ENCODE peak calls at places on chromosome 19, in five cellular contexts. K is PC-3, B is GDM1, P is HT1080, A is NCI-H1436. Y is an unnamed sample.

GRCh38 chr19:3986260-3987041 is 1.2 kb upstream of the EEF2 start:
- DNase-seq in K (peak; percentile 74), B (peak; percentile 61), P (peak; percentile 50), A (peak; percentile 81), Y (no peak)

GRCh38 chr19:2962018-2962670 is 15.2 kb upstream of the TLE6 start:
- DNase-seq in K (peak; percentile 67), B (peak; percentile 61), P (peak; percentile 27), A (peak; percentile 82), Y (no peak)

GRCh38 chr19:57406516-57407123 is 4.3 kb upstream of the ZNF17 start:
- DNase-seq in K (peak; percentile 76), B (peak; percentile 12), P (peak; percentile 50), A (peak; percentile 59), Y (peak; percentile 62)

GRCh38 chr19:16376649-16377048 is 52.0 kb downstream of the KLF2 start:
- DNase-seq in K (peak; percentile 31), B (no peak), P (no peak), A (no peak), Y (no peak)

GRCh38 chr19:20423381-20424207 is 142.0 kb downstream of the ZNF737 start:
- DNase-seq in K (peak; percentile 2), B (no peak), P (no peak), A (no peak), Y (peak; percentile 81)

GRCh38 chr19:958967-959685 is 25.0 kb upstream of the WDR18 start:
- DNase-seq in K (peak; percentile 76), B (no peak), P (peak; percentile 21), A (no peak), Y (no peak)

GRCh38 chr19:41597600-41598041 is 21.7 kb downstream of the CEACAM21 start:
- DNase-seq in K (peak; percentile 75), B (peak; percentile 36), P (peak; percentile 52), A (peak; percentile 60), Y (peak; percentile 71)

GRCh38 chr19:17114414-17114831 is 38.8 kb downstream of the MYO9B start:
- DNase-seq in K (peak; percentile 44), B (no peak), P (no peak), A (no peak), Y (no peak)

GRCh38 chr19:19595171-19595701 is 23.3 kb downstream of the PBX4 start:
- DNase-seq in K (peak; percentile 89), B (no peak), P (no peak), A (no peak), Y (peak; percentile 65)

GRCh38 chr19:13864513-13865242 is 12.3 kb upstream of the NANOS3 start:
- DNase-seq in K (no peak), B (no peak), P (no peak), A (no peak), Y (no peak)

GRCh38 chr19:6725513-6726231 is 5.2 kb upstream of the C3 start:
- DNase-seq in K (no peak), B (no peak), P (no peak), A (no peak), Y (no peak)

GRCh38 chr19:48618278-48618915 is 581 bp downstream of the RPL18 start:
- DNase-seq in K (no peak), B (no peak), P (no peak), A (no peak), Y (no peak)

GRCh38 chr19:45470147-45471081 is 2.6 kb downstream of the FOSB start:
- DNase-seq in K (peak; percentile 84), B (no peak), P (peak; percentile 62), A (no peak), Y (no peak)

GRCh38 chr19:805161-805561 is 7.9 kb downstream of the PTBP1 start:
- DNase-seq in K (no peak), B (no peak), P (no peak), A (no peak), Y (no peak)

GRCh38 chr19:31641591-31641990 is 292.4 kb upstream of the TSHZ3 start:
- DNase-seq in K (no peak), B (no peak), P (peak; percentile 3), A (no peak), Y (no peak)

GRCh38 chr19:8655340-8655709 is 24.9 kb downstream of the NFILZ start:
- DNase-seq in K (no peak), B (no peak), P (no peak), A (no peak), Y (no peak)

GRCh38 chr19:44496711-44497110 is 3.6 kb downstream of the ZNF180 start:
- DNase-seq in K (no peak), B (no peak), P (no peak), A (no peak), Y (no peak)

GRCh38 chr19:46107371-46107770 is 17.1 kb downstream of the IGFL3 start:
- DNase-seq in K (no peak), B (no peak), P (no peak), A (no peak), Y (no peak)

GRCh38 chr19:48491793-48492123 is 19.9 kb downstream of the LMTK3 start:
- DNase-seq in K (no peak), B (no peak), P (no peak), A (no peak), Y (no peak)

GRCh38 chr19:17309962-17310461 is 649 bp downstream of the DDA1 start:
- DNase-seq in K (no peak), B (no peak), P (no peak), A (no peak), Y (no peak)

GRCh38 chr19:3270908-3271307 is 46.4 kb downstream of the CELF5 start:
- DNase-seq in K (peak; percentile 40), B (no peak), P (peak; percentile 37), A (peak; percentile 97), Y (no peak)

GRCh38 chr19:31283701-31284100 is 65.5 kb downstream of the TSHZ3 start:
- DNase-seq in K (no peak), B (no peak), P (no peak), A (no peak), Y (no peak)

GRCh38 chr19:18478545-18479311 is 40.8 kb upstream of the ISYNA1 start:
- DNase-seq in K (peak; percentile 84), B (peak; percentile 23), P (peak; percentile 89), A (no peak), Y (peak; percentile 86)

GRCh38 chr19:2484178-2484937 is 8.4 kb downstream of the GADD45B start:
- DNase-seq in K (no peak), B (no peak), P (no peak), A (no peak), Y (no peak)

GRCh38 chr19:41699231-41699967 is 9.0 kb upstream of the CEACAM5 start:
- DNase-seq in K (no peak), B (no peak), P (no peak), A (no peak), Y (no peak)

GRCh38 chr19:58352760-58353671 is at the start of gene A1BG:
- DNase-seq in K (no peak), B (no peak), P (no peak), A (no peak), Y (peak; percentile 37)

GRCh38 chr19:40716031-40716654 is 543 bp downstream of the COQ8B start:
- DNase-seq in K (peak; percentile 91), B (no peak), P (peak; percentile 96), A (no peak), Y (no peak)

Y was measured in lower lobe of right lung.